ENCODE peak calls at places on chromosomes 3 and 15, in six cellular contexts. L is A549, H is IMR-90, W is HepG2, F is GM12878, S is K562. T is an unnamed sample.

GRCh38 chr15:45133561-45133920 is 3.7 kb downstream of the DUOX1 start:
- DNase-seq in L (no peak), H (no peak), W (no peak), F (no peak), S (no peak), T (no peak)

GRCh38 chr3:193863657-193864323 is 270.8 kb downstream of the OPA1 start:
- DNase-seq in L (no peak), H (peak; percentile 4), W (no peak), F (no peak), S (no peak), T (no peak)

GRCh38 chr15:62241135-62241770 is 76.2 kb upstream of the C2CD4B start:
- DNase-seq in L (peak; percentile 60), H (no peak), W (peak; percentile 32), F (no peak), S (peak; percentile 16), T (peak; percentile 14)

GRCh38 chr3:47804571-47804970 is 1.6 kb downstream of the DHX30 start:
- DNase-seq in L (no peak), H (no peak), W (no peak), F (no peak), S (no peak), T (no peak)

GRCh38 chr3:171323934-171324535 is 136.2 kb downstream of the TNIK start:
- DNase-seq in L (no peak), H (peak; percentile 43), W (no peak), F (no peak), S (no peak), T (no peak)

GRCh38 chr3:147354621-147355020 is 51.7 kb downstream of the ZIC4 start:
- DNase-seq in L (no peak), H (no peak), W (no peak), F (no peak), S (no peak), T (no peak)

GRCh38 chr3:186241910-186242821 is 119.9 kb downstream of the DGKG start:
- DNase-seq in L (peak; percentile 92), H (peak; percentile 82), W (peak; percentile 92), F (no peak), S (peak; percentile 81), T (peak; percentile 43)

GRCh38 chr3:112187300-112187699 is 54.3 kb upstream of the GCSAM start:
- DNase-seq in L (no peak), H (no peak), W (no peak), F (no peak), S (no peak), T (no peak)

GRCh38 chr3:49422379-49423248 is at the start of gene AMT:
- DNase-seq in L (no peak), H (peak; percentile 30), W (peak; percentile 83), F (no peak), S (no peak), T (no peak)

GRCh38 chr3:39718674-39719595 is 90.5 kb upstream of the MYRIP start:
- DNase-seq in L (no peak), H (peak; percentile 1), W (no peak), F (no peak), S (no peak), T (no peak)

GRCh38 chr15:101732772-101733171 is 8.5 kb upstream of the TARS3 start:
- DNase-seq in L (no peak), H (no peak), W (no peak), F (no peak), S (no peak), T (no peak)

GRCh38 chr15:38226867-38227266 is 25.8 kb upstream of the SPRED1 start:
- DNase-seq in L (peak; percentile 76), H (peak; percentile 94), W (peak; percentile 59), F (no peak), S (peak; percentile 28), T (no peak)

GRCh38 chr15:56537881-56538280 is 72.9 kb upstream of the MNS1 start:
- DNase-seq in L (no peak), H (no peak), W (no peak), F (no peak), S (no peak), T (no peak)

GRCh38 chr15:39426552-39427532 is 154.0 kb upstream of the THBS1 start:
- DNase-seq in L (no peak), H (peak; percentile 84), W (no peak), F (peak; percentile 69), S (peak; percentile 36), T (no peak)

GRCh38 chr3:124640907-124641306 is 89.3 kb upstream of the UMPS start:
- DNase-seq in L (no peak), H (no peak), W (no peak), F (no peak), S (peak; percentile 55), T (no peak)

GRCh38 chr3:168002786-168003368 is 92.8 kb downstream of the GOLIM4 start:
- DNase-seq in L (peak; percentile 26), H (peak; percentile 47), W (no peak), F (no peak), S (peak; percentile 66), T (no peak)

GRCh38 chr3:159832024-159832423 is 156.6 kb upstream of the IL12A start:
- DNase-seq in L (no peak), H (no peak), W (no peak), F (peak; percentile 25), S (no peak), T (no peak)

GRCh38 chr3:103295974-103296570 is 861.3 kb downstream of the ZPLD1 start:
- DNase-seq in L (peak; percentile 18), H (peak; percentile 33), W (peak; percentile 5), F (no peak), S (peak; percentile 0), T (no peak)

GRCh38 chr3:184354121-184354728 is 7.2 kb downstream of the CLCN2 start:
- DNase-seq in L (peak; percentile 29), H (no peak), W (peak; percentile 18), F (no peak), S (peak; percentile 79), T (peak; percentile 62)

GRCh38 chr15:88126695-88127476 is 129.7 kb downstream of the NTRK3 start:
- DNase-seq in L (no peak), H (no peak), W (no peak), F (no peak), S (no peak), T (no peak)

GRCh38 chr3:184656991-184657669 is 54.7 kb downstream of the MAGEF1 start:
- DNase-seq in L (no peak), H (peak; percentile 71), W (no peak), F (peak; percentile 27), S (no peak), T (no peak)

GRCh38 chr3:170307998-170308398 is 49.5 kb upstream of the SKIL start:
- DNase-seq in L (peak; percentile 84), H (peak; percentile 79), W (peak; percentile 24), F (no peak), S (peak; percentile 17), T (no peak)

GRCh38 chr3:157542711-157543485 is 39.7 kb upstream of the VEPH1 start:
- DNase-seq in L (peak; percentile 68), H (peak; percentile 45), W (no peak), F (no peak), S (no peak), T (no peak)

GRCh38 chr3:178381555-178381954 is 154.7 kb upstream of the KCNMB2 start:
- DNase-seq in L (no peak), H (peak; percentile 61), W (no peak), F (no peak), S (no peak), T (no peak)

GRCh38 chr3:38563070-38563901 is 67.1 kb downstream of the EXOG start:
- DNase-seq in L (no peak), H (no peak), W (no peak), F (no peak), S (no peak), T (no peak)
- TF ChIP-seq BHLHE40 in L (no peak), H (no peak), W (no peak), F (no peak), S (no peak), T (no peak)

GRCh38 chr3:14631687-14632444 is 19.7 kb upstream of the CCDC174 start:
- DNase-seq in L (no peak), H (no peak), W (peak; percentile 21), F (no peak), S (no peak), T (no peak)
- TF ChIP-seq BHLHE40 in L (no peak), H (no peak), W (no peak), F (no peak), S (no peak), T (no peak)

GRCh38 chr3:132628157-132628556 is 31.1 kb downstream of the ACKR4 start:
- DNase-seq in L (no peak), H (no peak), W (no peak), F (no peak), S (no peak), T (no peak)

GRCh38 chr3:132626955-132627354 is 29.9 kb downstream of the ACKR4 start:
- DNase-seq in L (no peak), H (no peak), W (no peak), F (no peak), S (no peak), T (no peak)

GRCh38 chr3:132630612-132631011 is 29.0 kb downstream of the ACAD11 start:
- DNase-seq in L (no peak), H (no peak), W (no peak), F (no peak), S (no peak), T (no peak)

GRCh38 chr3:132625613-132626012 is 28.5 kb downstream of the ACKR4 start:
- DNase-seq in L (no peak), H (no peak), W (no peak), F (no peak), S (no peak), T (no peak)

GRCh38 chr3:132629928-132630327 is 29.7 kb downstream of the ACAD11 start:
- DNase-seq in L (no peak), H (peak; percentile 82), W (no peak), F (no peak), S (no peak), T (no peak)
- TF ChIP-seq BHLHE40 in L (no peak), H (no peak), W (no peak), F (no peak), S (no peak), T (no peak)

GRCh38 chr3:140223197-140223596 is 288.2 kb downstream of the CLSTN2 start:
- DNase-seq in L (no peak), H (no peak), W (no peak), F (no peak), S (no peak), T (no peak)
- TF ChIP-seq BHLHE40 in L (no peak), H (no peak), W (no peak), F (no peak), S (no peak), T (no peak)

DNA sequence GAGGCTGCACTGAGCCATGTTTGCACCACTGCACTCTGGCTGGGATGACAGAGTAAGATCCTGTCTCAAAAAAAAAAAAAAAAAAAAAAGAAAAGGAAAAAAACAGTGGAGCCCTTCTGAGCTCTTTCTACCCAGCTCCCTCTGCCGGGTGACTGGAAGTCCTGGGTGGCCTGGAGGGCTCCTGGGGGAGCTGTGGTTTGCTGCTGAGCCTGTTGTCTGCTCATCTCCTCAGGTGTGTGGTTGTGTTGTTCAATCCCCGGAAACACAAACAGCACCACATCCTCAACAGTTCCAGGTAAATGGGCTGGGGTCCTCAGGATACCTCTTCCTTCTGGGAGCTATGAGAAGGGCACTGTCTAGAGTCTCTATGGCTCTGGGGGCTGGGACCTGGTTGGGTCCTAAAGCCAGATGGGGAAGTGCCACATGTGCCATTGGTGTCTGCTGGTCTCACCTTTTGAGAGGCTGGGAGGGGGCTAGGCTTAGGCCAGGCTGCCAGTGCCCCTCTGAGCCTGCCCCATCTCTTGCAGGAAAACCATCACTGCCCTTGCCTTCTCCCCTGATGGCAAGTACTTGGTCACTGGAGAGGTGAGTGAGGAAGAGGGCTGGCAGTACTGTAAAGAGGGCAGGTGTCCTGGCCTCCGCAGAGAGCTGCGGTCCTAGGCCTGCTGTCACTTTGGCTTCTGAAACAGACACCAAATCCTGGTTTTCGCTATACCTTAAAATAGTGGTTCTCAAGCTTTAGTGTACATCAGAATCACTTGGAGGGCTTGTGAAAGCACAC is 17.1 kb upstream of the JMJD7 start:
- DNase-seq in L (no peak), H (no peak), W (no peak), F (no peak), S (no peak), T (no peak)
- TF ChIP-seq BHLHE40 in L (no peak), H (no peak), W (no peak), F (no peak), S (no peak), T (no peak)

T was measured in HEK293T.